ENCODE peak calls at places on chromosomes 12 and 14, in nine cellular contexts. V is NCI-H510A; O is NCI-H1105; Q is NCI-H1436; J is stimulated activated CD4-positive, alpha-beta T cell treated with anti-CD3 and anti-CD28 coated beads, Interleukin-2, amount 100 ng/mL, for 24 hours; G is HFFc6; B is T-helper 2 cell; Y is memory B cell; U is head of caudate nucleus. Z is an unnamed sample.

GRCh38 chr12:88896958-88897357 is 316.7 kb upstream of the KITLG start:
- DNase-seq in V (no peak), O (no peak), Q (no peak), J (no peak), G (peak; percentile 46), B (no peak), Y (no peak), U (no peak), Z (no peak)

GRCh38 chr14:92726135-92726932 is 22.1 kb downstream of the LGMN start:
- DNase-seq in V (no peak), O (no peak), Q (no peak), J (no peak), G (peak; percentile 79), B (no peak), Y (no peak), U (no peak), Z (no peak)

GRCh38 chr12:108643941-108644742 is 10.4 kb upstream of the SELPLG start:
- DNase-seq in V (no peak), O (no peak), Q (no peak), J (no peak), G (no peak), B (no peak), Y (no peak), U (no peak), Z (no peak)

GRCh38 chr12:109440851-109441490 is 36.1 kb downstream of the KCTD10 start:
- DNase-seq in V (peak; percentile 21), O (peak; percentile 93), Q (peak; percentile 78), J (no peak), G (no peak), B (no peak), Y (no peak), U (no peak), Z (no peak)

GRCh38 chr12:19421503-19422282 is 17.6 kb upstream of the AEBP2 start:
- DNase-seq in V (no peak), O (no peak), Q (no peak), J (no peak), G (no peak), B (no peak), Y (no peak), U (no peak), Z (no peak)

GRCh38 chr14:24329736-24330135 is 5.1 kb downstream of the ADCY4 start:
- DNase-seq in V (no peak), O (no peak), Q (no peak), J (peak; percentile 59), G (no peak), B (no peak), Y (no peak), U (no peak), Z (no peak)

GRCh38 chr12:71243375-71243774 is 85.6 kb upstream of the TSPAN8 start:
- DNase-seq in V (no peak), O (no peak), Q (no peak), J (no peak), G (no peak), B (no peak), Y (no peak), U (no peak), Z (no peak)

GRCh38 chr12:77725611-77726010 is 105.1 kb upstream of the NAV3 start:
- DNase-seq in V (no peak), O (no peak), Q (no peak), J (no peak), G (peak; percentile 95), B (no peak), Y (no peak), U (no peak), Z (no peak)

GRCh38 chr14:59281613-59282012 is 93.1 kb downstream of the DAAM1 start:
- DNase-seq in V (no peak), O (no peak), Q (no peak), J (no peak), G (peak; percentile 36), B (no peak), Y (no peak), U (no peak), Z (no peak)